ENCODE peak calls at places on chromosomes 5 and 9, in six cellular contexts. G is aorta, D is A549, Y is fibroblast of lung, W is small intestine, X is kidney. A is an unnamed sample.

GRCh38 chr9:13431137-13431536 is 151.6 kb upstream of the MPDZ start:
- DNase-seq in G (no peak), W (no peak), D (no peak), Y (no peak), X (peak; percentile 51), A (no peak)

GRCh38 chr9:85859751-85860150 is 81.2 kb upstream of the NAA35 start:
- DNase-seq in W (no peak), Y (no peak), D (no peak), G (no peak), X (no peak), A (no peak)

GRCh38 chr5:36655171-36655570 is 48.8 kb downstream of the SLC1A3 start:
- DNase-seq in Y (peak; percentile 52), W (no peak), D (no peak), X (no peak), G (peak; percentile 70), A (no peak)

GRCh38 chr9:112233769-112234168 is 58.7 kb upstream of the SUSD1 start:
- DNase-seq in W (no peak), X (no peak), D (peak; percentile 21), Y (peak; percentile 68), G (no peak), A (no peak)

GRCh38 chr9:5112109-5112592 is 73.3 kb downstream of the INSL6 start:
- DNase-seq in D (no peak), W (no peak), G (peak; percentile 37), X (peak; percentile 62), Y (no peak), A (peak; percentile 68)

GRCh38 chr5:120901199-120901598 is 437.1 kb downstream of the PRR16 start:
- DNase-seq in G (no peak), W (no peak), X (no peak), Y (peak; percentile 3), D (no peak), A (no peak)

GRCh38 chr5:74418709-74419108 is 221.8 kb downstream of the ENC1 start:
- DNase-seq in G (no peak), D (no peak), W (peak; percentile 94), Y (no peak), X (no peak), A (no peak)

GRCh38 chr9:114112778-114113585 is 13.9 kb upstream of the KIF12 start:
- DNase-seq in D (peak; percentile 23), X (peak; percentile 97), Y (peak; percentile 64), W (peak; percentile 72), G (peak; percentile 90), A (peak; percentile 91)

GRCh38 chr5:83401122-83401620 is 70.4 kb upstream of the VCAN start:
- DNase-seq in D (no peak), Y (no peak), X (no peak), W (no peak), G (no peak), A (no peak)

GRCh38 chr9:93219692-93220091 is 35.8 kb downstream of the WNK2 start:
- DNase-seq in X (peak; percentile 57), W (no peak), G (no peak), D (no peak), Y (no peak), A (no peak)
- H3K4me1 ChIP-seq in X (no peaks in the 10 kb centered on the region), W (no peaks in the 10 kb centered on the region), G (no peaks in the 10 kb centered on the region), D (peaks cover 20% of the 10 kb centered on the region), Y (peaks cover 2% of the 10 kb centered on the region), A (peaks cover 18% of the 10 kb centered on the region)

GRCh38 chr5:142317673-142318261 is 7.1 kb downstream of the SPRY4 start:
- DNase-seq in W (no peak), X (no peak), G (no peak), D (no peak), Y (peak; percentile 62), A (no peak)
- H3K27ac ChIP-seq in W (no peak overlapping the region), X (peak overlapping the region; percentile 35), G (no peak overlapping the region), D (no peak overlapping the region), Y (peak overlapping the region; percentile 73), A (no peak overlapping the region)

GRCh38 chr9:137673871-137674270 is 55.1 kb downstream of the EHMT1 start:
- DNase-seq in Y (peak; percentile 35), X (no peak), W (no peak), D (no peak), G (no peak), A (no peak)

GRCh38 chr9:137670391-137671195 is 51.8 kb downstream of the EHMT1 start:
- DNase-seq in W (peak; percentile 96), G (no peak), Y (no peak), D (no peak), X (no peak), A (no peak)

GRCh38 chr9:137671196-137671538 is 52.4 kb downstream of the EHMT1 start:
- DNase-seq in D (no peak), G (no peak), W (no peak), Y (no peak), X (no peak), A (no peak)

GRCh38 chr9:137672907-137673791 is 54.3 kb downstream of the EHMT1 start:
- DNase-seq in X (no peak), W (peak; percentile 68), G (no peak), Y (peak; percentile 85), D (peak; percentile 68), A (no peak)

GRCh38 chr9:137671721-137672120 is 52.9 kb downstream of the EHMT1 start:
- DNase-seq in G (no peak), X (no peak), Y (no peak), W (no peak), D (no peak), A (no peak)
- H3K4me1 ChIP-seq in G (no peaks in the 10 kb centered on the region), X (peaks cover 18% of the 10 kb centered on the region), Y (peaks cover 2% of the 10 kb centered on the region), W (peaks cover 4% of the 10 kb centered on the region), D (peaks cover 17% of the 10 kb centered on the region), A (peaks cover 35% of the 10 kb centered on the region)

GRCh38 chr9:102253099-102253498 is 514.7 kb upstream of the GRIN3A start:
- DNase-seq in D (no peak), X (no peak), Y (no peak), G (no peak), W (no peak), A (no peak)
- H3K27ac ChIP-seq in D (no peak overlapping the region), X (no peak overlapping the region), Y (no peak overlapping the region), G (no peak overlapping the region), W (no peak overlapping the region), A (no peak overlapping the region)

DNA sequence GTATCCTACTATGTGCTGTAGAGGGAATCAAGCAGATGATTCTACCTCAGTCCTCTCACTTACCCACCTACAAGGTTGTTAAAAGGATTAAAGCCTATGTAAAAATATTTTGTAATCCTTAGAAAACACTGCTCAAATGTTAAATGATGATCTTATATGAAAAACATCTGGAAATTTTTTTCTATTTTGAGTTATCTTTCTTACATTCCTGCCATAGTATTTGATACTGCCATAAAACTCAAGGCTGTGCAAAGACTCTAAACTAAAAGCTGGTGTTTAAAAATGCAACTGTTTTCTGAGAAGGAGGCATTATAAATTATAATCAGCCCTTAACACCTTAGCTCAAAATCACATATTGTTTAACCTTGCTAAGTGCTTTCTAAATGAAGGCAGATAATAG is 474.2 kb downstream of the PRELID2 start:
- DNase-seq in X (no peak), Y (peak; percentile 2), G (no peak), W (no peak), D (no peak), A (no peak)
- H3K4me1 ChIP-seq in X (no peaks in the 10 kb centered on the region), Y (peaks cover 8% of the 10 kb centered on the region), G (no peaks in the 10 kb centered on the region), W (no peaks in the 10 kb centered on the region), D (no peaks in the 10 kb centered on the region), A (no peaks in the 10 kb centered on the region)

GRCh38 chr9:90005388-90005787 is 400.6 kb downstream of the GADD45G start:
- DNase-seq in W (no peak), X (no peak), G (no peak), Y (no peak), D (no peak), A (peak; percentile 50)

GRCh38 chr9:90010793-90011192 is 406.0 kb downstream of the GADD45G start:
- DNase-seq in W (no peak), D (no peak), Y (no peak), G (no peak), X (no peak), A (peak; percentile 31)

GRCh38 chr9:90003046-90003355 is 398.2 kb downstream of the GADD45G start:
- DNase-seq in G (peak; percentile 70), Y (no peak), X (no peak), W (no peak), D (no peak), A (peak; percentile 67)

GRCh38 chr9:90009447-90009846 is 404.6 kb downstream of the GADD45G start:
- DNase-seq in G (peak; percentile 57), D (no peak), Y (no peak), W (no peak), X (no peak), A (no peak)

GRCh38 chr9:90007516-90008430 is 403.0 kb downstream of the GADD45G start:
- DNase-seq in G (no peak), X (no peak), D (no peak), W (no peak), Y (peak; percentile 81), A (no peak)
- H3K27ac ChIP-seq in G (peak overlapping the region; percentile 53), X (peak overlapping the region; percentile 57), D (no peak overlapping the region), W (peak overlapping the region; percentile 62), Y (peak overlapping the region; percentile 54), A (no peak overlapping the region)